ENCODE peak calls at places on chromosomes 2 and 18, in six cellular contexts. E is EL; J is cardiac fibroblast; C is CD8-positive, alpha-beta memory T cell; Y is GM23338; O is ELR. I is an unnamed sample.

GRCh38 chr2:49621014-49621413 is 466.7 kb upstream of the FSHR start:
- DNase-seq in O (no peak), Y (no peak), C (no peak), J (no peak), E (no peak), I (no peak)

GRCh38 chr18:33804258-33804657 is 226.2 kb downstream of the ASXL3 start:
- DNase-seq in C (no peak), O (no peak), Y (no peak), J (peak; percentile 48), E (no peak), I (no peak)

GRCh38 chr2:1448009-1448408 is 34.7 kb downstream of the TPO start:
- DNase-seq in O (no peak), J (no peak), E (no peak), C (no peak), Y (no peak), I (no peak)

GRCh38 chr2:86039963-86040655 is 65.6 kb downstream of the POLR1A start:
- DNase-seq in O (no peak), Y (no peak), E (no peak), J (no peak), C (no peak), I (no peak)

GRCh38 chr2:6994569-6994968 is 77.4 kb downstream of the RNF144A start:
- DNase-seq in O (no peak), E (no peak), Y (no peak), C (no peak), J (no peak), I (no peak)

GRCh38 chr2:227106845-227107759 is 56.9 kb downstream of the COL4A4 start:
- DNase-seq in O (peak; percentile 71), J (peak; percentile 81), Y (peak; percentile 90), E (peak; percentile 69), C (no peak), I (peak; percentile 47)

GRCh38 chr2:65232636-65233035 is 5.0 kb downstream of the ACTR2 start:
- DNase-seq in E (peak; percentile 71), C (no peak), O (peak; percentile 73), J (peak; percentile 78), Y (no peak), I (peak; percentile 50)

GRCh38 chr2:46589381-46589780 is 110.0 kb downstream of the TMEM247 start:
- DNase-seq in C (no peak), O (no peak), Y (no peak), E (no peak), J (no peak), I (no peak)

GRCh38 chr2:23402205-23402740 is 17.3 kb downstream of the KLHL29 start:
- DNase-seq in C (no peak), Y (no peak), E (no peak), J (no peak), O (no peak), I (no peak)

GRCh38 chr2:191618789-191619185 is 59.1 kb upstream of the NABP1 start:
- DNase-seq in C (no peak), O (no peak), J (no peak), E (no peak), Y (no peak), I (no peak)

GRCh38 chr2:159131882-159132281 is 154.6 kb downstream of the WDSUB1 start:
- DNase-seq in J (peak; percentile 93), E (peak; percentile 95), O (peak; percentile 93), Y (no peak), C (no peak), I (peak; percentile 63)

GRCh38 chr2:182444806-182445205 is 18.0 kb upstream of the PDE1A start:
- DNase-seq in O (no peak), Y (no peak), C (no peak), J (peak; percentile 75), E (peak; percentile 37), I (no peak)

GRCh38 chr2:202679980-202680379 is 45.2 kb downstream of the FAM117B start:
- DNase-seq in C (no peak), Y (no peak), O (no peak), J (no peak), E (no peak), I (no peak)

GRCh38 chr2:85183481-85183880 is 50.3 kb downstream of the TCF7L1 start:
- DNase-seq in E (peak; percentile 42), J (peak; percentile 42), Y (no peak), O (no peak), C (no peak), I (peak; percentile 31)

GRCh38 chr2:65666156-65666725 is 233.8 kb upstream of the SPRED2 start:
- DNase-seq in E (peak; percentile 78), Y (no peak), J (peak; percentile 35), O (peak; percentile 71), C (no peak), I (peak; percentile 61)

GRCh38 chr2:166238176-166238575 is 110.4 kb upstream of the SCN1A start:
- DNase-seq in J (peak; percentile 25), E (no peak), Y (no peak), O (no peak), C (no peak), I (no peak)

GRCh38 chr2:218465987-218466633 is 47.2 kb downstream of the VIL1 start:
- DNase-seq in E (peak; percentile 7), C (no peak), O (peak; percentile 49), Y (peak; percentile 17), J (peak; percentile 51), I (peak; percentile 22)

GRCh38 chr2:239119346-239120126 is 271.7 kb downstream of the TWIST2 start:
- DNase-seq in E (no peak), C (no peak), J (no peak), Y (no peak), O (no peak), I (no peak)